ENCODE peak calls at places on chromosomes 6 and 20, in four cellular contexts. N is colonic mucosa, H is heart left ventricle, F is GM23338. G is an unnamed sample.

GRCh38 chr20:47181056-47181862 is 175.2 kb downstream of the ZMYND8 start:
- DNase-seq in N (peak; percentile 41), H (no peak), F (peak; percentile 83), G (no peak)

GRCh38 chr20:951384-952169 is 35.4 kb upstream of the ANGPT4 start:
- DNase-seq in N (no peak), H (no peak), F (no peak), G (no peak)

GRCh38 chr20:25574411-25574810 is 10.9 kb downstream of the NINL start:
- DNase-seq in N (no peak), H (no peak), F (no peak), G (no peak)

GRCh38 chr6:16154904-16155303 is 26.0 kb downstream of the MYLIP start:
- DNase-seq in N (no peak), H (peak; percentile 57), F (no peak), G (peak; percentile 16)

GRCh38 chr20:38116409-38117165 is 48.5 kb downstream of the TGM2 start:
- DNase-seq in N (no peak), H (no peak), F (no peak), G (no peak)

GRCh38 chr6:93916716-93917115 is 497.4 kb upstream of the EPHA7 start:
- DNase-seq in N (no peak), H (no peak), F (no peak), G (no peak)

GRCh38 chr6:1701668-1702353 is 92.1 kb downstream of the FOXC1 start:
- DNase-seq in N (no peak), H (no peak), F (peak; percentile 25), G (no peak)

GRCh38 chr20:24506146-24506545 is 36.7 kb downstream of the SYNDIG1 start:
- DNase-seq in N (peak; percentile 8), H (no peak), F (no peak), G (no peak)

GRCh38 chr20:51489611-51490010 is 52.9 kb downstream of the NFATC2 start:
- DNase-seq in N (no peak), H (no peak), F (no peak), G (no peak)

GRCh38 chr6:154197176-154197850 is 158.3 kb downstream of the OPRM1 start:
- DNase-seq in N (no peak), H (no peak), F (no peak), G (no peak)

GRCh38 chr20:13276945-13277582 is 56.0 kb downstream of the ISM1 start:
- DNase-seq in N (no peak), H (no peak), F (peak; percentile 3), G (no peak)

GRCh38 chr20:1949711-1950110 is 44.1 kb downstream of the PDYN start:
- DNase-seq in N (no peak), H (no peak), F (no peak), G (no peak)

GRCh38 chr6:53464942-53465460 is 79.9 kb downstream of the GCLC start:
- DNase-seq in N (no peak), H (no peak), F (no peak), G (peak; percentile 39)

GRCh38 chr6:8652710-8653109 is 217.4 kb upstream of the SLC35B3 start:
- DNase-seq in N (no peak), H (no peak), F (peak; percentile 50), G (no peak)

GRCh38 chr6:16483315-16483875 is 245.0 kb downstream of the GMPR start:
- DNase-seq in N (no peak), H (no peak), F (no peak), G (no peak)

GRCh38 chr6:170224694-170225660 is 65.9 kb downstream of the DLL1 start:
- DNase-seq in N (no peak), H (peak; percentile 12), F (no peak), G (peak; percentile 88)

GRCh38 chr6:33665957-33666356 is 44.8 kb downstream of the ITPR3 start:
- DNase-seq in N (no peak), H (no peak), F (peak; percentile 46), G (no peak)

GRCh38 chr6:31462964-31463940 is 34.7 kb upstream of the MICB start:
- DNase-seq in N (peak; percentile 95), H (peak; percentile 88), F (peak; percentile 97), G (peak; percentile 92)

GRCh38 chr6:56527934-56528333 is 114.8 kb downstream of the DST start:
- DNase-seq in N (no peak), H (no peak), F (no peak), G (no peak)

GRCh38 chr6:146582857-146583256 is 15.9 kb upstream of the ADGB start:
- DNase-seq in N (peak; percentile 25), H (peak; percentile 38), F (no peak), G (peak; percentile 68)

GRCh38 chr6:40376113-40376650 is 211.0 kb downstream of the LRFN2 start:
- DNase-seq in N (no peak), H (no peak), F (no peak), G (no peak)

GRCh38 chr6:113825776-113826175 is 31.4 kb upstream of the MARCKS start:
- DNase-seq in N (peak; percentile 85), H (peak; percentile 84), F (no peak), G (peak; percentile 95)

GRCh38 chr20:2538356-2538755 is 2.0 kb downstream of the TMC2 start:
- DNase-seq in N (no peak), H (no peak), F (no peak), G (no peak)

GRCh38 chr6:3724451-3725144 is 26.9 kb downstream of the PXDC1 start:
- DNase-seq in N (no peak), H (no peak), F (no peak), G (no peak)

GRCh38 chr6:45714795-45715507 is 300.7 kb downstream of the CLIC5 start:
- DNase-seq in N (peak; percentile 63), H (peak; percentile 42), F (peak; percentile 92), G (peak; percentile 47)

GRCh38 chr6:12941422-12941821 is 224.9 kb downstream of the PHACTR1 start:
- DNase-seq in N (no peak), H (no peak), F (no peak), G (no peak)

GRCh38 chr20:878511-879307 is 37.4 kb downstream of the ANGPT4 start:
- DNase-seq in N (no peak), H (no peak), F (peak; percentile 84), G (no peak)

GRCh38 chr20:58048096-58048702 is 180.3 kb downstream of the ANKRD60 start:
- DNase-seq in N (no peak), H (no peak), F (peak; percentile 70), G (no peak)

GRCh38 chr6:9195322-9195721 is 760.0 kb upstream of the SLC35B3 start:
- DNase-seq in N (no peak), H (no peak), F (no peak), G (no peak)

GRCh38 chr20:61321481-61321880 is 69.4 kb downstream of the CDH4 start:
- DNase-seq in N (no peak), H (no peak), F (no peak), G (no peak)

DNA sequence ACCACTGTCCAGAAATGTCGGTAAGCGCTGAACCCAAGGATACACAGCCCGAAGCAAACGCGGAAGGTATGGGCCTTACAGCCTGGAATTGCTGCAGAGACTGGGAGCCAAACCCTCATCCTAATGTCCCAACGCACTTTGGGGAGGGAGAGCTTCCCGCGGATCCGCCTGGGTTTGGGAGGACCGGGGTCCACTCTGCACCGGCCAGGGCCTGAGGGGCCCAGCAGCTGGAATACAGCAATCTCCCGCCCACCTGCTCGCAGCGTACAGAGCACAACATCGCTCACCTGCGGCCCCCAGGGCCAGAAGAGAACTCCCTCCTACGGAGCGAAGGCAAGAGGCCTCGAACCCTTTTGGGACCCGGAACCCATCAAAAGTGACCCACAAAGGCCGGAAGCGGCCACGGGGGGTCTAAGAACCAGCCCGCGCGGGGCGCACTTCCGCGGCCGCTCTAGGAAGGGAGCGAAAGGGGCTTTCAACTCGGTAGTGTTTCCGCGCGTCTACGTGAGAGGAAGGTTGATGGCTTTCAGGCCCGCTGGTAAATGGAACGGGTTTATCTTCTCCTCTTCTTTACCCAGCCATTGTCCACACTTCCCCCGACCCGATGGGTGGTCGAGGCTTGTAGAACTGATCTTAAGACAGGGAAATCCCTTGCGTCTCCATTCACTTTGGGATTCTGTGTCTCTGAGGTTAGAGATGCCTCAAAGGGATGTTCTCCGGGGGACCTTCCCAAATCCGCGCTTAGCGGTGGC is at the start of gene ZSCAN12:
- DNase-seq in N (peak; percentile 82), H (peak; percentile 82), F (peak; percentile 97), G (peak; percentile 82)
- H3K27ac ChIP-seq in N (peak within 1 kb of the TSS; percentile 41), H (no peak within 1 kb of the TSS), F (peak within 1 kb of the TSS; percentile 61), G (peak within 1 kb of the TSS; percentile 35)

GRCh38 chr6:43771210-43771857 is 1.3 kb downstream of the VEGFA start:
- DNase-seq in N (peak; percentile 77), H (peak; percentile 77), F (peak; percentile 71), G (peak; percentile 77)

GRCh38 chr6:43773981-43774775 is 4.2 kb downstream of the VEGFA start:
- DNase-seq in N (no peak), H (no peak), F (no peak), G (no peak)

GRCh38 chr6:43773050-43773956 is 3.3 kb downstream of the VEGFA start:
- DNase-seq in N (peak; percentile 86), H (peak; percentile 65), F (peak; percentile 80), G (peak; percentile 84)

GRCh38 chr6:43771858-43772570 is 2.0 kb downstream of the VEGFA start:
- DNase-seq in N (peak; percentile 83), H (peak; percentile 75), F (peak; percentile 76), G (peak; percentile 91)

GRCh38 chr6:43772571-43773049 is 2.6 kb downstream of the VEGFA start:
- DNase-seq in N (peak; percentile 49), H (peak; percentile 44), F (peak; percentile 66), G (peak; percentile 66)
- H3K4me3 ChIP-seq in N (peak overlapping the region; percentile 80), H (peak overlapping the region; percentile 98), F (peak overlapping the region; percentile 99), G (peak overlapping the region; percentile 39)

GRCh38 chr6:120112980-120113379 is 763.4 kb upstream of the MAN1A1 start:
- DNase-seq in N (no peak), H (no peak), F (no peak), G (no peak)

GRCh38 chr6:120108061-120108795 is 758.7 kb upstream of the MAN1A1 start:
- DNase-seq in N (no peak), H (no peak), F (no peak), G (no peak)

GRCh38 chr6:120116343-120116742 is 766.8 kb upstream of the MAN1A1 start:
- DNase-seq in N (no peak), H (no peak), F (no peak), G (no peak)

DNA sequence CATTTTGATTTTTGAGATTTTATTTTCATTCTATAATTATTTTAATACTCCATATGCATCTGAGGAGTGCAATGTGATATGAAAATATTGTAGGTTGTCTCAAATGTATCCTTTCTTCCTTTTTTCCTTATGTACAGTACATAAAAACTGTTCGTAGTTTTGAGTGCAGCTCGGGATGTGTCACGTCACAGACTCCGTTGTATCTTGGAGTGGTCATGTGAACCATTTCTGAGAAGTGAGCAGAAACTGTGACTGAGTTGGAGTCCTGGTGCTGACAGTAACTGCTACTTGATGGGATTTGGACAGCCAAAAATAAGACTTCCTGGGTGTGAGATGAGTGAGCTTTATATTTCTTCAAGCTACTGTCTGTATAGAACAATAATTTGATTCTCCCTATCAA is 761.4 kb upstream of the MAN1A1 start:
- DNase-seq in N (no peak), H (no peak), F (no peak), G (no peak)
- H3K27ac ChIP-seq in N (no peak overlapping the region), H (no peak overlapping the region), F (no peak overlapping the region), G (no peak overlapping the region)

GRCh38 chr6:36131517-36132220 is 1.4 kb downstream of the MAPK13 start:
- DNase-seq in N (peak; percentile 84), H (no peak), F (no peak), G (peak; percentile 79)
- H3K4me3 ChIP-seq in N (peak overlapping the region; percentile 62), H (peak overlapping the region; percentile 30), F (peak overlapping the region; percentile 66), G (no peak overlapping the region)

DNA sequence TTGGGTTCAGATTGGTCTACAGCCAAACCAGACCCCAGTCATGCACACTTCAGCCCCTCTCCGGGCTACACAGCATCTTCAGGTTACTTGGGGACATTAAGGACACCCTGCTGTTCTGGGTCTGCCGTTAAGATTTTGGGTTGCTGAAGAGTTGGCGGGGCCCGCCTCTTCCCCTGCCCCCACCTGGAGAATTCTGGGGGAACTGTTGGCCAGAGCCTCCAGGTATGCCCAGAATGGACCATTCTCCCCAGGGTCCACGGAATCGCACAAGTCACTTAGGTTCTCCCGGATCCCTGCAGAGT is 372 bp upstream of the PTK7 start:
- DNase-seq in N (no peak), H (no peak), F (no peak), G (no peak)
- H3K27ac ChIP-seq in N (no peak overlapping the region), H (no peak overlapping the region), F (peak overlapping the region; percentile 81), G (no peak overlapping the region)

GRCh38 chr6:137313928-137314855 is 95.0 kb upstream of the IFNGR1 start:
- DNase-seq in N (peak; percentile 74), H (peak; percentile 76), F (peak; percentile 88), G (peak; percentile 75)
- H3K4me3 ChIP-seq in N (no peak overlapping the region), H (no peak overlapping the region), F (no peak overlapping the region), G (no peak overlapping the region)

G was measured in body of pancreas.